ENCODE peak calls at places on chromosome 2, in seven cellular contexts. One of them, this sample, is unnamed.

GRCh38 chr2:197042613-197043248 is 116.2 kb upstream of the PGAP1 start:
- DNase-seq in GM12892: no peak
- DNase-seq in GM03348: no peak
- DNase-seq in mucosa of descending colon: no peak
- DNase-seq in NCI-H187: no peak
- DNase-seq in adipocyte: peak
- DNase-seq in NCI-H1105: no peak
- DNase-seq in this sample: no peak

GRCh38 chr2:13335862-13336535 is 619.3 kb downstream of the TRIB2 start:
- DNase-seq in GM12892: no peak
- DNase-seq in GM03348: no peak
- DNase-seq in mucosa of descending colon: no peak
- DNase-seq in NCI-H187: no peak
- DNase-seq in adipocyte: no peak
- DNase-seq in NCI-H1105: no peak
- DNase-seq in this sample: no peak

GRCh38 chr2:85651097-85651496 is 16.9 kb downstream of the SFTPB start:
- DNase-seq in GM12892: no peak
- DNase-seq in GM03348: no peak
- DNase-seq in mucosa of descending colon: no peak
- DNase-seq in NCI-H187: no peak
- DNase-seq in adipocyte: no peak
- DNase-seq in NCI-H1105: no peak
- DNase-seq in this sample: no peak

GRCh38 chr2:212052412-212053159 is 486.0 kb downstream of the ERBB4 start:
- DNase-seq in GM12892: no peak
- DNase-seq in GM03348: no peak
- DNase-seq in mucosa of descending colon: no peak
- DNase-seq in NCI-H187: no peak
- DNase-seq in adipocyte: peak
- DNase-seq in NCI-H1105: no peak
- DNase-seq in this sample: peak

GRCh38 chr2:200419325-200419724 is 90.5 kb downstream of the KCTD18 start:
- DNase-seq in GM12892: no peak
- DNase-seq in GM03348: no peak
- DNase-seq in mucosa of descending colon: no peak
- DNase-seq in NCI-H187: no peak
- DNase-seq in adipocyte: no peak
- DNase-seq in NCI-H1105: no peak
- DNase-seq in this sample: no peak

GRCh38 chr2:71796174-71796592 is 342.8 kb downstream of the DYSF start:
- DNase-seq in GM12892: no peak
- DNase-seq in GM03348: peak
- DNase-seq in mucosa of descending colon: no peak
- DNase-seq in NCI-H187: no peak
- DNase-seq in adipocyte: peak
- DNase-seq in NCI-H1105: no peak
- DNase-seq in this sample: no peak

GRCh38 chr2:24418166-24418843 is 58.0 kb upstream of the ITSN2 start:
- DNase-seq in GM12892: no peak
- DNase-seq in GM03348: no peak
- DNase-seq in mucosa of descending colon: no peak
- DNase-seq in NCI-H187: no peak
- DNase-seq in adipocyte: no peak
- DNase-seq in NCI-H1105: no peak
- DNase-seq in this sample: no peak

GRCh38 chr2:123695449-123695848 is 329.6 kb upstream of the CNTNAP5 start:
- DNase-seq in GM12892: no peak
- DNase-seq in GM03348: no peak
- DNase-seq in mucosa of descending colon: no peak
- DNase-seq in NCI-H187: no peak
- DNase-seq in adipocyte: no peak
- DNase-seq in NCI-H1105: no peak
- DNase-seq in this sample: no peak

GRCh38 chr2:10475811-10476660 is 27.9 kb upstream of the ODC1 start:
- DNase-seq in GM12892: no peak
- DNase-seq in GM03348: no peak
- DNase-seq in mucosa of descending colon: no peak
- DNase-seq in NCI-H187: no peak
- DNase-seq in adipocyte: no peak
- DNase-seq in NCI-H1105: no peak
- DNase-seq in this sample: no peak

GRCh38 chr2:85924522-85924921 is 35.7 kb upstream of the ST3GAL5 start:
- DNase-seq in GM12892: no peak
- DNase-seq in GM03348: peak
- DNase-seq in mucosa of descending colon: no peak
- DNase-seq in NCI-H187: no peak
- DNase-seq in adipocyte: peak
- DNase-seq in NCI-H1105: no peak
- DNase-seq in this sample: no peak

GRCh38 chr2:217604527-217605279 is 398.1 kb downstream of the TNS1 start:
- DNase-seq in GM12892: no peak
- DNase-seq in GM03348: peak
- DNase-seq in mucosa of descending colon: no peak
- DNase-seq in NCI-H187: no peak
- DNase-seq in adipocyte: no peak
- DNase-seq in NCI-H1105: no peak
- DNase-seq in this sample: no peak

GRCh38 chr2:46656640-46657039 is 177.3 kb downstream of the TMEM247 start:
- DNase-seq in GM12892: no peak
- DNase-seq in GM03348: peak
- DNase-seq in mucosa of descending colon: no peak
- DNase-seq in NCI-H187: no peak
- DNase-seq in adipocyte: no peak
- DNase-seq in NCI-H1105: no peak
- DNase-seq in this sample: no peak

GRCh38 chr2:12579018-12579417 is 137.7 kb upstream of the TRIB2 start:
- DNase-seq in GM12892: no peak
- DNase-seq in GM03348: no peak
- DNase-seq in mucosa of descending colon: no peak
- DNase-seq in NCI-H187: no peak
- DNase-seq in adipocyte: no peak
- DNase-seq in NCI-H1105: no peak
- DNase-seq in this sample: no peak

GRCh38 chr2:40173276-40173675 is 278.6 kb downstream of the SLC8A1 start:
- DNase-seq in GM12892: no peak
- DNase-seq in GM03348: peak
- DNase-seq in mucosa of descending colon: no peak
- DNase-seq in NCI-H187: no peak
- DNase-seq in adipocyte: peak
- DNase-seq in NCI-H1105: no peak
- DNase-seq in this sample: no peak

GRCh38 chr2:201411421-201411820 is 39.8 kb downstream of the TRAK2 start:
- DNase-seq in GM12892: no peak
- DNase-seq in GM03348: peak
- DNase-seq in mucosa of descending colon: no peak
- DNase-seq in NCI-H187: no peak
- DNase-seq in adipocyte: peak
- DNase-seq in NCI-H1105: no peak
- DNase-seq in this sample: no peak

GRCh38 chr2:240060977-240061591 is 7.8 kb upstream of the OR6B3 start:
- DNase-seq in GM12892: no peak
- DNase-seq in GM03348: peak
- DNase-seq in mucosa of descending colon: no peak
- DNase-seq in NCI-H187: no peak
- DNase-seq in adipocyte: peak
- DNase-seq in NCI-H1105: peak
- DNase-seq in this sample: peak

GRCh38 chr2:190841707-190842505 is 38.7 kb upstream of the GLS start:
- DNase-seq in GM12892: no peak
- DNase-seq in GM03348: peak
- DNase-seq in mucosa of descending colon: no peak
- DNase-seq in NCI-H187: no peak
- DNase-seq in adipocyte: peak
- DNase-seq in NCI-H1105: no peak
- DNase-seq in this sample: no peak

GRCh38 chr2:224180810-224181209 is 141.7 kb upstream of the SERPINE2 start:
- DNase-seq in GM12892: no peak
- DNase-seq in GM03348: no peak
- DNase-seq in mucosa of descending colon: no peak
- DNase-seq in NCI-H187: no peak
- DNase-seq in adipocyte: no peak
- DNase-seq in NCI-H1105: no peak
- DNase-seq in this sample: no peak

GRCh38 chr2:168343586-168343985 is 96.2 kb upstream of the STK39 start:
- DNase-seq in GM12892: no peak
- DNase-seq in GM03348: peak
- DNase-seq in mucosa of descending colon: no peak
- DNase-seq in NCI-H187: no peak
- DNase-seq in adipocyte: peak
- DNase-seq in NCI-H1105: no peak
- DNase-seq in this sample: no peak

GRCh38 chr2:61017556-61018318 is at the start of the genes PEX13 and PUS10:
- DNase-seq in GM12892: peak
- DNase-seq in GM03348: peak
- DNase-seq in mucosa of descending colon: peak
- DNase-seq in NCI-H187: peak
- DNase-seq in adipocyte: peak
- DNase-seq in NCI-H1105: peak
- DNase-seq in this sample: peak

GRCh38 chr2:126657636-126658315 is 1.8 kb downstream of the GYPC start:
- DNase-seq in GM12892: peak
- DNase-seq in GM03348: peak
- DNase-seq in mucosa of descending colon: peak
- DNase-seq in NCI-H187: peak
- DNase-seq in adipocyte: peak
- DNase-seq in NCI-H1105: no peak
- DNase-seq in this sample: peak

GRCh38 chr2:231272961-231273360 is 74.5 kb downstream of the ARMC9 start:
- DNase-seq in GM12892: no peak
- DNase-seq in GM03348: no peak
- DNase-seq in mucosa of descending colon: no peak
- DNase-seq in NCI-H187: no peak
- DNase-seq in adipocyte: no peak
- DNase-seq in NCI-H1105: no peak
- DNase-seq in this sample: no peak

GRCh38 chr2:157173740-157174184 is 83.7 kb upstream of the GALNT5 start:
- DNase-seq in GM12892: no peak
- DNase-seq in GM03348: peak
- DNase-seq in mucosa of descending colon: no peak
- DNase-seq in NCI-H187: no peak
- DNase-seq in adipocyte: peak
- DNase-seq in NCI-H1105: no peak
- DNase-seq in this sample: peak

GRCh38 chr2:202237787-202238233 is 587 bp downstream of the SUMO1 start:
- DNase-seq in GM12892: peak
- DNase-seq in GM03348: peak
- DNase-seq in mucosa of descending colon: no peak
- DNase-seq in NCI-H187: no peak
- DNase-seq in adipocyte: peak
- DNase-seq in NCI-H1105: peak
- DNase-seq in this sample: no peak

GRCh38 chr2:147845608-147846002 is 776 bp downstream of the ACVR2A start:
- DNase-seq in GM12892: no peak
- DNase-seq in GM03348: peak
- DNase-seq in mucosa of descending colon: no peak
- DNase-seq in NCI-H187: no peak
- DNase-seq in adipocyte: peak
- DNase-seq in NCI-H1105: no peak
- DNase-seq in this sample: no peak

GRCh38 chr2:161004379-161004778 is 155.8 kb upstream of the TANK start:
- DNase-seq in GM12892: no peak
- DNase-seq in GM03348: peak
- DNase-seq in mucosa of descending colon: no peak
- DNase-seq in NCI-H187: no peak
- DNase-seq in adipocyte: peak
- DNase-seq in NCI-H1105: no peak
- DNase-seq in this sample: no peak

GRCh38 chr2:59904145-59904544 is 649.3 kb downstream of the BCL11A start:
- DNase-seq in GM12892: no peak
- DNase-seq in GM03348: no peak
- DNase-seq in mucosa of descending colon: no peak
- DNase-seq in NCI-H187: no peak
- DNase-seq in adipocyte: no peak
- DNase-seq in NCI-H1105: no peak
- DNase-seq in this sample: no peak

GRCh38 chr2:8203354-8203753 is 478.5 kb upstream of the ID2 start:
- DNase-seq in GM12892: no peak
- DNase-seq in GM03348: peak
- DNase-seq in mucosa of descending colon: no peak
- DNase-seq in NCI-H187: no peak
- DNase-seq in adipocyte: no peak
- DNase-seq in NCI-H1105: no peak
- DNase-seq in this sample: no peak

GRCh38 chr2:157322432-157322831 is 3.2 kb downstream of the ERMN start:
- DNase-seq in GM12892: no peak
- DNase-seq in GM03348: no peak
- DNase-seq in mucosa of descending colon: no peak
- DNase-seq in NCI-H187: no peak
- DNase-seq in adipocyte: no peak
- DNase-seq in NCI-H1105: no peak
- DNase-seq in this sample: no peak

GRCh38 chr2:69559696-69560482 is 83.7 kb downstream of the AAK1 start:
- DNase-seq in GM12892: no peak
- DNase-seq in GM03348: peak
- DNase-seq in mucosa of descending colon: no peak
- DNase-seq in NCI-H187: no peak
- DNase-seq in adipocyte: peak
- DNase-seq in NCI-H1105: peak
- DNase-seq in this sample: no peak

This sample was measured in non-pigmented ciliary epithelial cell.